ENCODE peak calls at places on chromosomes 3 and 15, in ten cellular contexts. One of them, this sample, is unnamed.

GRCh38 chr3:43073116-43073835 is 32.6 kb downstream of the POMGNT2 start:
- DNase-seq in AG04450: no peak
- DNase-seq in keratinocyte: no peak
- DNase-seq in heart right ventricle: no peak
- DNase-seq in GM12865: no peak
- DNase-seq in fibroblast of mammary gland: no peak
- DNase-seq in heart left ventricle: no peak
- DNase-seq in cardiac muscle cell: no peak
- DNase-seq in kidney epithelial cell: no peak
- DNase-seq in NB4: no peak
- DNase-seq in this sample: no peak

GRCh38 chr3:152175576-152175883 is 93.2 kb upstream of the MBNL1 start:
- DNase-seq in AG04450: peak
- DNase-seq in keratinocyte: peak
- DNase-seq in heart right ventricle: no peak
- DNase-seq in GM12865: no peak
- DNase-seq in fibroblast of mammary gland: peak
- DNase-seq in heart left ventricle: no peak
- DNase-seq in cardiac muscle cell: peak
- DNase-seq in kidney epithelial cell: peak
- DNase-seq in NB4: no peak
- DNase-seq in this sample: peak

GRCh38 chr15:41985236-41986160 is 13.1 kb upstream of the EHD4 start:
- DNase-seq in AG04450: no peak
- DNase-seq in keratinocyte: no peak
- DNase-seq in heart right ventricle: no peak
- DNase-seq in GM12865: no peak
- DNase-seq in fibroblast of mammary gland: no peak
- DNase-seq in heart left ventricle: no peak
- DNase-seq in cardiac muscle cell: no peak
- DNase-seq in kidney epithelial cell: no peak
- DNase-seq in NB4: no peak
- DNase-seq in this sample: no peak

GRCh38 chr15:36407647-36408046 is 171.8 kb upstream of the CDIN1 start:
- DNase-seq in AG04450: peak
- DNase-seq in keratinocyte: no peak
- DNase-seq in heart right ventricle: no peak
- DNase-seq in GM12865: peak
- DNase-seq in fibroblast of mammary gland: peak
- DNase-seq in heart left ventricle: no peak
- DNase-seq in cardiac muscle cell: peak
- DNase-seq in kidney epithelial cell: peak
- DNase-seq in NB4: no peak
- DNase-seq in this sample: peak

GRCh38 chr15:33737687-33738606 is 230.3 kb upstream of the CHRM5 start:
- DNase-seq in AG04450: no peak
- DNase-seq in keratinocyte: no peak
- DNase-seq in heart right ventricle: peak
- DNase-seq in GM12865: peak
- DNase-seq in fibroblast of mammary gland: peak
- DNase-seq in heart left ventricle: no peak
- DNase-seq in cardiac muscle cell: peak
- DNase-seq in kidney epithelial cell: no peak
- DNase-seq in NB4: peak
- DNase-seq in this sample: peak

GRCh38 chr3:40782086-40782721 is 257.4 kb downstream of the ZNF621 start:
- DNase-seq in AG04450: no peak
- DNase-seq in keratinocyte: no peak
- DNase-seq in heart right ventricle: no peak
- DNase-seq in GM12865: peak
- DNase-seq in fibroblast of mammary gland: peak
- DNase-seq in heart left ventricle: no peak
- DNase-seq in cardiac muscle cell: peak
- DNase-seq in kidney epithelial cell: no peak
- DNase-seq in NB4: peak
- DNase-seq in this sample: no peak

GRCh38 chr3:9715764-9716437 is 12.3 kb downstream of the CPNE9 start:
- DNase-seq in AG04450: peak
- DNase-seq in keratinocyte: no peak
- DNase-seq in heart right ventricle: peak
- DNase-seq in GM12865: no peak
- DNase-seq in fibroblast of mammary gland: peak
- DNase-seq in heart left ventricle: peak
- DNase-seq in cardiac muscle cell: peak
- DNase-seq in kidney epithelial cell: peak
- DNase-seq in NB4: peak
- DNase-seq in this sample: peak

GRCh38 chr3:84108442-84108971 is 850.3 kb upstream of the CADM2 start:
- DNase-seq in AG04450: peak
- DNase-seq in keratinocyte: peak
- DNase-seq in heart right ventricle: no peak
- DNase-seq in GM12865: no peak
- DNase-seq in fibroblast of mammary gland: no peak
- DNase-seq in heart left ventricle: no peak
- DNase-seq in cardiac muscle cell: peak
- DNase-seq in kidney epithelial cell: peak
- DNase-seq in NB4: no peak
- DNase-seq in this sample: peak

GRCh38 chr15:29695486-29696167 is 126.6 kb downstream of the TJP1 start:
- DNase-seq in AG04450: no peak
- DNase-seq in keratinocyte: no peak
- DNase-seq in heart right ventricle: no peak
- DNase-seq in GM12865: peak
- DNase-seq in fibroblast of mammary gland: no peak
- DNase-seq in heart left ventricle: no peak
- DNase-seq in cardiac muscle cell: no peak
- DNase-seq in kidney epithelial cell: no peak
- DNase-seq in NB4: peak
- DNase-seq in this sample: no peak

GRCh38 chr15:29693225-29693624 is 129.0 kb downstream of the TJP1 start:
- DNase-seq in AG04450: no peak
- DNase-seq in keratinocyte: no peak
- DNase-seq in heart right ventricle: no peak
- DNase-seq in GM12865: no peak
- DNase-seq in fibroblast of mammary gland: no peak
- DNase-seq in heart left ventricle: no peak
- DNase-seq in cardiac muscle cell: no peak
- DNase-seq in kidney epithelial cell: no peak
- DNase-seq in NB4: no peak
- DNase-seq in this sample: peak

GRCh38 chr15:29690765-29691475 is 131.3 kb downstream of the TJP1 start:
- DNase-seq in AG04450: no peak
- DNase-seq in keratinocyte: no peak
- DNase-seq in heart right ventricle: no peak
- DNase-seq in GM12865: no peak
- DNase-seq in fibroblast of mammary gland: peak
- DNase-seq in heart left ventricle: no peak
- DNase-seq in cardiac muscle cell: no peak
- DNase-seq in kidney epithelial cell: no peak
- DNase-seq in NB4: no peak
- DNase-seq in this sample: peak

GRCh38 chr15:29689724-29689986 is 132.6 kb downstream of the TJP1 start:
- DNase-seq in AG04450: no peak
- DNase-seq in keratinocyte: no peak
- DNase-seq in heart right ventricle: no peak
- DNase-seq in GM12865: no peak
- DNase-seq in fibroblast of mammary gland: no peak
- DNase-seq in heart left ventricle: no peak
- DNase-seq in cardiac muscle cell: no peak
- DNase-seq in kidney epithelial cell: no peak
- DNase-seq in NB4: no peak
- DNase-seq in this sample: no peak

GRCh38 chr15:29692527-29692926 is 129.7 kb downstream of the TJP1 start:
- DNase-seq in AG04450: no peak
- DNase-seq in keratinocyte: no peak
- DNase-seq in heart right ventricle: no peak
- DNase-seq in GM12865: no peak
- DNase-seq in fibroblast of mammary gland: no peak
- DNase-seq in heart left ventricle: no peak
- DNase-seq in cardiac muscle cell: no peak
- DNase-seq in kidney epithelial cell: no peak
- DNase-seq in NB4: no peak
- DNase-seq in this sample: no peak
- TF ChIP-seq CTCF in AG04450: peak
- TF ChIP-seq CTCF in keratinocyte: no peak
- TF ChIP-seq CTCF in heart right ventricle: no peak
- TF ChIP-seq CTCF in GM12865: peak
- TF ChIP-seq CTCF in fibroblast of mammary gland: peak
- TF ChIP-seq CTCF in heart left ventricle: no peak
- TF ChIP-seq CTCF in cardiac muscle cell: peak
- TF ChIP-seq CTCF in kidney epithelial cell: no peak
- TF ChIP-seq CTCF in NB4: no peak
- TF ChIP-seq CTCF in this sample: peak

DNA sequence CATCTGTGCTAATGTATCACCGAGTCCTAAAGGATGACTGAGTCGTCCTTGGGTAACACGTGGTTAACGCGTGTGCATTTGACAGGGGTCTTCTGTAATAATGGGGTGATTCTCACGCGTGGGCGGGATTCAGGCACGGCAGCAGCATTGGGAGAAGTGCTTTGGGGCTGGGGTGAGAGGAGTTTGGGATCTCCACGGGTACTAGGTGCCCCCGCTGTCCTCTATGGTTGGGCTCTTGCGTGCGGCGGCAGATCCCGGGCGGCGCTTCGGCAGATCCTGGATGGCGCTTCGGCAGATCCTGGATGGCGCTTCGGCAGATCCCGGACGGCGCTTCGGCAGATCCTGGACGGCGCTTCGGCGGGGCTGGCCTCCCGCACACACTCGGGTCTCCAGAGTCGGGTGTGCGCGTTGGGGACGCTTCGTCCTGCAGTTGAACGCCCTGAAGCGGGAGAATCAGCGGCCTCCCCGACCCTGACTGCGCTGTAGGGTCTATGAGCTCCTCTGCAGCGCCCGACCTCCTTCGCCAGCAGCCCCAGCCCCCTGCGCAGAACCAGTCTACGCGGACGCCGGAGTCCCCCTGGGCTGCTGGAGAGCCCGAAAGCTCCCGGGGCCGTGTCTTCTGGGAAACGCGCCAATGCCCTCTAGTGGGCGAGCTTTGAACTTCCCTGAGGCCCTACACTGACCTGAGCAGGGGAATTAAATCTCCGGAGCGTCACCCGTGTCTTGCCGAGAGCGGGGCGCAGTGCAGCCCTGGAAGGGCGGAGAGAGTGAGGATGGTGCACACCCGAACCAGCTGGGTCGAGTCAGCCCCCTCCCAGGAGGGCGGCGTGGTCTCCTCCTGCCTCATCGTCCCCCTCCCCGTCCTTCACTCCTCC is 48.1 kb upstream of the EPHB3 start:
- DNase-seq in AG04450: peak
- DNase-seq in keratinocyte: no peak
- DNase-seq in heart right ventricle: peak
- DNase-seq in GM12865: peak
- DNase-seq in fibroblast of mammary gland: peak
- DNase-seq in heart left ventricle: peak
- DNase-seq in cardiac muscle cell: peak
- DNase-seq in kidney epithelial cell: peak
- DNase-seq in NB4: peak
- DNase-seq in this sample: peak
- H3K4me3 ChIP-seq in AG04450: peak
- H3K4me3 ChIP-seq in keratinocyte: peak
- H3K4me3 ChIP-seq in heart right ventricle: no peak
- H3K4me3 ChIP-seq in GM12865: no peak
- H3K4me3 ChIP-seq in fibroblast of mammary gland: peak
- H3K4me3 ChIP-seq in heart left ventricle: peak
- H3K4me3 ChIP-seq in cardiac muscle cell: peak
- H3K4me3 ChIP-seq in kidney epithelial cell: peak
- H3K4me3 ChIP-seq in NB4: no peak
- H3K4me3 ChIP-seq in this sample: peak

GRCh38 chr3:143352850-143353550 is 233.4 kb downstream of the CHST2 start:
- DNase-seq in AG04450: no peak
- DNase-seq in keratinocyte: no peak
- DNase-seq in heart right ventricle: no peak
- DNase-seq in GM12865: no peak
- DNase-seq in fibroblast of mammary gland: no peak
- DNase-seq in heart left ventricle: no peak
- DNase-seq in cardiac muscle cell: no peak
- DNase-seq in kidney epithelial cell: no peak
- DNase-seq in NB4: no peak
- DNase-seq in this sample: no peak

GRCh38 chr3:143344516-143345165 is 225.1 kb downstream of the CHST2 start:
- DNase-seq in AG04450: no peak
- DNase-seq in keratinocyte: no peak
- DNase-seq in heart right ventricle: no peak
- DNase-seq in GM12865: no peak
- DNase-seq in fibroblast of mammary gland: no peak
- DNase-seq in heart left ventricle: no peak
- DNase-seq in cardiac muscle cell: no peak
- DNase-seq in kidney epithelial cell: no peak
- DNase-seq in NB4: no peak
- DNase-seq in this sample: no peak

GRCh38 chr3:143352031-143352623 is 232.6 kb downstream of the CHST2 start:
- DNase-seq in AG04450: no peak
- DNase-seq in keratinocyte: no peak
- DNase-seq in heart right ventricle: no peak
- DNase-seq in GM12865: no peak
- DNase-seq in fibroblast of mammary gland: peak
- DNase-seq in heart left ventricle: no peak
- DNase-seq in cardiac muscle cell: no peak
- DNase-seq in kidney epithelial cell: no peak
- DNase-seq in NB4: no peak
- DNase-seq in this sample: no peak

GRCh38 chr3:143349455-143349854 is 229.9 kb downstream of the CHST2 start:
- DNase-seq in AG04450: no peak
- DNase-seq in keratinocyte: no peak
- DNase-seq in heart right ventricle: no peak
- DNase-seq in GM12865: peak
- DNase-seq in fibroblast of mammary gland: no peak
- DNase-seq in heart left ventricle: no peak
- DNase-seq in cardiac muscle cell: no peak
- DNase-seq in kidney epithelial cell: no peak
- DNase-seq in NB4: no peak
- DNase-seq in this sample: no peak

DNA sequence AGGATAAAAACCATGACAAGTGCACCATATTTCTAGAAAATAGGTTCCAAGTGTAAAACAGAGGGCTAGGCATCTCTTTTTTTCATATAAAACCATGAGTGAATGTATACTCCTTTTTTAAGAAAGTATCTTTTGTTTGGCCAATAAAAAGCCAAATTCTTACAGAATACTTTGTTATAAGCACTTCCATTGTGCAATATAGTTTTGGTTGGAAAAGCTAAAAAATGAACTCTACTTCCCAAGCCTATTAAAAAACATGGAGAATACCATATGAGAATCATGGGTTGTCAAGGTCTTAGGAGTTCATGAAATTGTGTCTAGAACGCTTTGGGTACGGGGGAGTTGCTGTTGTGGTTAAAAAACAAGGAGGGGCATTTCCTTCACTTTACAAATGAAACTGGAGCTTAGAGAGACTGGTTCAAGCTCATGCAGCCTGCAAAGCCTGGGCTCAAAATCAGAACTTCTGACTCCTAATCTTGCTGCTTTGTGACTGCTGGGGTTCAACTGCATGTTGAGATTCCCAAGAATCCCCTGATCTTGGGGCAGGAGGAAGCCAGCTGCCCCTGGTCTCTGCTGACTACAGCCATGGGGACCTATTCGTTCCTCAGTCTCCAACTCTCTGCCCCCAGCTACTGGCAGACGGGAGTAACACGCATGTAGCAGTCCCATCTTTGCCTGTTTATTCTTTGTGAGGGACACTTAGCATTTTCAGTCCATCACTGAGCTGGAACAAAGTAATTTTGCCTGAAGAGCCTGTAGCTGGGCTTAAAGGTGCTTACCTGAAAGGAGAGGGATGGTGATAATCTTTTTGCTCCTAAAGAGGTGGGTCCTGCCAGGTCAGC is 229.1 kb downstream of the CHST2 start:
- DNase-seq in AG04450: no peak
- DNase-seq in keratinocyte: no peak
- DNase-seq in heart right ventricle: no peak
- DNase-seq in GM12865: peak
- DNase-seq in fibroblast of mammary gland: no peak
- DNase-seq in heart left ventricle: no peak
- DNase-seq in cardiac muscle cell: peak
- DNase-seq in kidney epithelial cell: no peak
- DNase-seq in NB4: peak
- DNase-seq in this sample: no peak
- TF ChIP-seq CTCF in AG04450: peak
- TF ChIP-seq CTCF in keratinocyte: peak
- TF ChIP-seq CTCF in heart right ventricle: no peak
- TF ChIP-seq CTCF in GM12865: peak
- TF ChIP-seq CTCF in fibroblast of mammary gland: peak
- TF ChIP-seq CTCF in heart left ventricle: no peak
- TF ChIP-seq CTCF in cardiac muscle cell: peak
- TF ChIP-seq CTCF in kidney epithelial cell: peak
- TF ChIP-seq CTCF in NB4: peak
- TF ChIP-seq CTCF in this sample: no peak

DNA sequence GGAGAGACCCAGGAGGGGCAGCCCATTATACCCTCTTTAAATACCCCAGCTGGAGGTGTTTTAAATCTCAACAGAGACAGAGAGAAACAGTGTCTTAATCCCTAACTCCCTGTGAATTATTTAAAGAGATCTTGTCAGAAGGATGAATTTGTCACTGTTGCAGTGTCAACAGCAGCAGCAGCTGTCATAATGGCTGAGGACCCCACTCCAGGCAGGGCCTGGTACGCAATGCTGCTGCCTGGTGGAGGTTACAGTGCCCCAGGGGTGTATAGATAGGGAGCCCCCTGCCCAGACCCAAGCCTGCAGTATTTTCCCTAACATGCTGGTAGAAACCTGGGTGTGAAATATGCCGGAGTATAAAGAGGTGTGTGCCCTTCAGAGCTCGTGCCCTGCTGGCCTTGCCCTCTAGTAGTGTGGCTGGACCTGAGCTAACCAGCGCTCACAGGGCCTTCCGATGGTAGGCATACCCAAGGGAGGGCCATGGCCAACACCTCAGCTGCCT is 143.0 kb downstream of the EPHB1 start:
- DNase-seq in AG04450: no peak
- DNase-seq in keratinocyte: no peak
- DNase-seq in heart right ventricle: no peak
- DNase-seq in GM12865: no peak
- DNase-seq in fibroblast of mammary gland: no peak
- DNase-seq in heart left ventricle: no peak
- DNase-seq in cardiac muscle cell: no peak
- DNase-seq in kidney epithelial cell: no peak
- DNase-seq in NB4: no peak
- DNase-seq in this sample: no peak
- H3K4me3 ChIP-seq in AG04450: no peak
- H3K4me3 ChIP-seq in keratinocyte: no peak
- H3K4me3 ChIP-seq in heart right ventricle: no peak
- H3K4me3 ChIP-seq in GM12865: no peak
- H3K4me3 ChIP-seq in fibroblast of mammary gland: no peak
- H3K4me3 ChIP-seq in heart left ventricle: no peak
- H3K4me3 ChIP-seq in cardiac muscle cell: no peak
- H3K4me3 ChIP-seq in kidney epithelial cell: no peak
- H3K4me3 ChIP-seq in NB4: no peak
- H3K4me3 ChIP-seq in this sample: no peak

This sample was measured in epithelial cell of esophagus.